ENCODE peak calls at places on chromosomes 11 and 22, in six cellular contexts. V, B, P, S, M and F are unnamed samples.
A peak's percentile ranks its signal among the peaks of the same experiment; 100 is the strongest.

GRCh38 chr11:21115999-21116398 is 446.6 kb downstream of the NELL1 start:
- DNase-seq in V (no peak), B (no peak), P (no peak), S (no peak), M (no peak), F (no peak)

GRCh38 chr22:49433717-49434611 is 393.7 kb downstream of the BRD1 start:
- DNase-seq in V (no peak), B (no peak), P (no peak), S (peak; percentile 10), M (no peak), F (no peak)

GRCh38 chr22:33918676-33919590 is 1.3 kb downstream of the LARGE1 start:
- DNase-seq in V (no peak), B (peak; percentile 39), P (peak; percentile 21), S (peak; percentile 26), M (no peak), F (no peak)

GRCh38 chr11:12421386-12421785 is 44.0 kb downstream of the PARVA start:
- DNase-seq in V (no peak), B (no peak), P (no peak), S (no peak), M (no peak), F (peak; percentile 48)

GRCh38 chr11:5368502-5369043 is 15.0 kb upstream of the OR51M1 start:
- DNase-seq in V (no peak), B (no peak), P (peak; percentile 9), S (no peak), M (no peak), F (no peak)

GRCh38 chr22:45064313-45065268 is 54.8 kb upstream of the PHF21B start:
- DNase-seq in V (no peak), B (peak; percentile 91), P (peak; percentile 85), S (no peak), M (no peak), F (no peak)

GRCh38 chr11:68584097-68584496 is 100.2 kb upstream of the GAL start:
- DNase-seq in V (peak; percentile 40), B (peak; percentile 38), P (peak; percentile 16), S (peak; percentile 15), M (peak; percentile 41), F (no peak)

GRCh38 chr11:111540114-111540920 is at the start of gene LAYN:
- DNase-seq in V (peak; percentile 46), B (peak; percentile 42), P (peak; percentile 88), S (no peak), M (no peak), F (no peak)

GRCh38 chr11:14029415-14029814 is 66.9 kb downstream of the SPON1 start:
- DNase-seq in V (no peak), B (no peak), P (no peak), S (no peak), M (no peak), F (no peak)

GRCh38 chr11:59918987-59919589 is 19.1 kb upstream of the OOSP1 start:
- DNase-seq in V (peak; percentile 45), B (peak; percentile 23), P (peak; percentile 1), S (peak; percentile 18), M (no peak), F (peak; percentile 37)

GRCh38 chr11:128399186-128399585 is 188.2 kb downstream of the ETS1 start:
- DNase-seq in V (no peak), B (peak; percentile 77), P (peak; percentile 89), S (no peak), M (no peak), F (no peak)

GRCh38 chr11:114257621-114258558 is 38.3 kb upstream of the NNMT start:
- DNase-seq in V (no peak), B (peak; percentile 84), P (peak; percentile 84), S (peak; percentile 64), M (no peak), F (no peak)

GRCh38 chr11:93219440-93219839 is 21.6 kb upstream of the SLC36A4 start:
- DNase-seq in V (no peak), B (no peak), P (no peak), S (no peak), M (no peak), F (no peak)

GRCh38 chr11:62909107-62909894 is 11.9 kb downstream of the CHRM1 start:
- DNase-seq in V (peak; percentile 85), B (peak; percentile 58), P (peak; percentile 64), S (peak; percentile 70), M (no peak), F (peak; percentile 100)

GRCh38 chr11:125925804-125926203 is 20.0 kb upstream of the VSIG10L2 start:
- DNase-seq in V (no peak), B (no peak), P (no peak), S (no peak), M (no peak), F (no peak)

GRCh38 chr22:28252539-28252938 is 333.5 kb upstream of the PITPNB start:
- DNase-seq in V (no peak), B (no peak), P (no peak), S (no peak), M (no peak), F (no peak)

GRCh38 chr11:64060861-64061444 is 25.2 kb downstream of the FLRT1 start:
- DNase-seq in V (peak; percentile 29), B (peak; percentile 10), P (peak; percentile 65), S (no peak), M (peak; percentile 38), F (no peak)

GRCh38 chr11:82675838-82676237 is 57.8 kb downstream of the FAM181B start:
- DNase-seq in V (no peak), B (no peak), P (no peak), S (no peak), M (no peak), F (no peak)

GRCh38 chr11:74689666-74690065 is 41.6 kb downstream of the CHRDL2 start:
- DNase-seq in V (no peak), B (peak; percentile 87), P (peak; percentile 82), S (peak; percentile 21), M (no peak), F (no peak)

GRCh38 chr22:27669798-27670599 is 131.6 kb downstream of the MN1 start:
- DNase-seq in V (no peak), B (peak; percentile 27), P (peak; percentile 21), S (peak; percentile 92), M (no peak), F (no peak)

GRCh38 chr11:763073-763463 is 14.2 kb downstream of the GATD1 start:
- DNase-seq in V (peak; percentile 72), B (no peak), P (no peak), S (no peak), M (no peak), F (no peak)

GRCh38 chr11:115544422-115544821 is 40.2 kb upstream of the CADM1 start:
- DNase-seq in V (no peak), B (no peak), P (no peak), S (no peak), M (no peak), F (no peak)

GRCh38 chr11:44887598-44887997 is 63.1 kb downstream of the TP53I11 start:
- DNase-seq in V (no peak), B (no peak), P (no peak), S (no peak), M (no peak), F (no peak)

GRCh38 chr22:23163665-23164064 is 16.6 kb upstream of the BCR start:
- DNase-seq in V (peak; percentile 64), B (no peak), P (peak; percentile 69), S (no peak), M (no peak), F (peak; percentile 96)

GRCh38 chr11:8907116-8907515 is 3.9 kb upstream of the AKIP1 start:
- DNase-seq in V (no peak), B (no peak), P (no peak), S (no peak), M (no peak), F (no peak)

GRCh38 chr11:115926090-115926489 is 421.9 kb upstream of the CADM1 start:
- DNase-seq in V (no peak), B (no peak), P (no peak), S (no peak), M (no peak), F (no peak)

GRCh38 chr11:133950874-133951483 is 5.8 kb downstream of the IGSF9B start:
- DNase-seq in V (no peak), B (no peak), P (no peak), S (no peak), M (no peak), F (no peak)
- H3K4me3 ChIP-seq in V (no peak overlapping the region), B (no peak overlapping the region), P (no peak overlapping the region), S (no peak overlapping the region), M (no peak overlapping the region), F (no peak overlapping the region)

GRCh38 chr11:75873417-75874148 is 58.6 kb downstream of the UVRAG start:
- DNase-seq in V (no peak), B (no peak), P (no peak), S (no peak), M (no peak), F (no peak)
- H3K4me3 ChIP-seq in V (no peak overlapping the region), B (no peak overlapping the region), P (no peak overlapping the region), S (no peak overlapping the region), M (no peak overlapping the region), F (no peak overlapping the region)

GRCh38 chr22:41695211-41695610 is 4.1 kb upstream of the MEI1 start:
- DNase-seq in V (no peak), B (no peak), P (peak; percentile 57), S (no peak), M (no peak), F (no peak)

GRCh38 chr22:41696714-41697113 is 2.6 kb upstream of the MEI1 start:
- DNase-seq in V (peak; percentile 23), B (no peak), P (no peak), S (no peak), M (no peak), F (no peak)

GRCh38 chr22:41699264-41700104 is at the start of gene MEI1:
- DNase-seq in V (peak; percentile 85), B (peak; percentile 74), P (peak; percentile 84), S (no peak), M (peak; percentile 78), F (no peak)

GRCh38 chr22:41700105-41700358 is 729 bp downstream of the MEI1 start:
- DNase-seq in V (no peak), B (no peak), P (no peak), S (no peak), M (no peak), F (no peak)

GRCh38 chr22:41697126-41697775 is 2.1 kb upstream of the MEI1 start:
- DNase-seq in V (peak; percentile 95), B (peak; percentile 81), P (peak; percentile 92), S (peak; percentile 81), M (peak; percentile 94), F (no peak)
- H3K4me3 ChIP-seq in V (no peak overlapping the region), B (no peak overlapping the region), P (no peak overlapping the region), S (peak overlapping the region; percentile 45), M (peak overlapping the region; percentile 30), F (no peak overlapping the region)

GRCh38 chr11:43578346-43579170 is 102.0 kb upstream of the HSD17B12 start:
- DNase-seq in V (no peak), B (peak; percentile 76), P (peak; percentile 86), S (no peak), M (no peak), F (no peak)
- H3K4me3 ChIP-seq in V (peak overlapping the region; percentile 22), B (peak overlapping the region; percentile 48), P (peak overlapping the region; percentile 52), S (peak overlapping the region; percentile 65), M (no peak overlapping the region), F (no peak overlapping the region)

GRCh38 chr11:65916391-65916790 is 2.5 kb downstream of the C11orf68 start:
- DNase-seq in V (no peak), B (no peak), P (no peak), S (no peak), M (no peak), F (no peak)
- H3K4me3 ChIP-seq in V (no peak overlapping the region), B (peak overlapping the region; percentile 85), P (peak overlapping the region; percentile 81), S (no peak overlapping the region), M (no peak overlapping the region), F (no peak overlapping the region)